ENCODE peak calls at places on chromosomes 13 and 19, in nine cellular contexts. L, Q, G, U, M, Z, S, W and J are unnamed samples.

GRCh38 chr19:52170304-52170703 is 1.1 kb downstream of the ZNF836 start:
- DNase-seq in M (no peak), Q (no peak), W (no peak), Z (no peak), L (no peak), G (no peak), U (no peak), S (no peak), J (no peak)

GRCh38 chr19:38011426-38011825 is 104.4 kb downstream of the SIPA1L3 start:
- DNase-seq in M (no peak), W (no peak), U (no peak), G (no peak), S (no peak), Q (no peak), Z (no peak), L (no peak), J (no peak)

GRCh38 chr19:2722541-2723344 is 1.6 kb upstream of the DIRAS1 start:
- DNase-seq in Q (no peak), Z (peak), U (peak), M (peak), G (peak), L (peak), S (peak), W (no peak), J (no peak)

GRCh38 chr13:102839462-102839861 is 6.4 kb upstream of the ERCC5 start:
- DNase-seq in Z (no peak), M (no peak), Q (no peak), L (no peak), W (no peak), S (peak), U (no peak), G (no peak), J (no peak)

GRCh38 chr13:46352810-46353209 is 34.2 kb downstream of the RUBCNL start:
- DNase-seq in S (no peak), L (peak), G (no peak), Z (peak), W (no peak), M (no peak), U (no peak), Q (no peak), J (no peak)

GRCh38 chr19:39193785-39194184 is 3.0 kb upstream of the NCCRP1 start:
- DNase-seq in Z (peak), Q (no peak), M (no peak), G (no peak), L (no peak), S (no peak), W (no peak), U (no peak), J (no peak)

GRCh38 chr13:114212096-114212495 is 22.6 kb upstream of the CDC16 start:
- DNase-seq in M (no peak), W (no peak), Z (no peak), L (no peak), U (peak), Q (no peak), G (peak), S (no peak), J (no peak)

GRCh38 chr13:62512194-62513141 is 1096.8 kb upstream of the PCDH20 start:
- DNase-seq in L (no peak), Z (peak), M (no peak), W (no peak), U (peak), Q (no peak), S (no peak), G (peak), J (no peak)

GRCh38 chr13:51912091-51912490 is 50.3 kb downstream of the CCDC70 start:
- DNase-seq in G (no peak), Z (peak), U (peak), Q (peak), S (no peak), L (no peak), W (peak), M (no peak), J (peak)

GRCh38 chr13:30905932-30906383 is at the start of gene MEDAG:
- DNase-seq in G (peak), W (no peak), L (peak), U (peak), M (peak), Q (peak), Z (peak), S (peak), J (no peak)

GRCh38 chr19:51546650-51547396 is 15.4 kb upstream of the SIGLEC6 start:
- DNase-seq in Z (no peak), S (peak), M (no peak), W (no peak), G (no peak), Q (no peak), U (no peak), L (no peak), J (no peak)

GRCh38 chr19:19040417-19040816 is 7.0 kb downstream of the ARMC6 start:
- DNase-seq in Z (peak), S (peak), U (peak), G (peak), M (no peak), L (peak), W (peak), Q (no peak), J (peak)

GRCh38 chr19:34276614-34277013 is 22.3 kb downstream of the GARRE1 start:
- DNase-seq in U (no peak), Q (no peak), S (no peak), W (no peak), G (no peak), Z (peak), L (no peak), M (no peak), J (no peak)

GRCh38 chr19:29495971-29496441 is 29.8 kb upstream of the VSTM2B start:
- DNase-seq in U (no peak), G (no peak), M (no peak), S (no peak), Z (no peak), L (no peak), W (no peak), Q (no peak), J (no peak)

GRCh38 chr13:29640665-29641064 is 45.2 kb upstream of the SLC7A1 start:
- DNase-seq in Z (no peak), Q (no peak), U (no peak), G (no peak), M (no peak), L (no peak), S (no peak), W (no peak), J (no peak)

GRCh38 chr13:51793570-51794273 is 10.2 kb downstream of the DHRS12 start:
- DNase-seq in L (no peak), G (peak), W (no peak), U (peak), Z (peak), M (no peak), Q (no peak), S (peak), J (no peak)

GRCh38 chr19:29667941-29668340 is 2.7 kb downstream of the PLEKHF1 start:
- DNase-seq in Q (no peak), G (no peak), S (no peak), M (no peak), U (no peak), Z (no peak), W (no peak), L (no peak), J (no peak)

GRCh38 chr19:48963371-48964204 is 1.5 kb upstream of the FTL start:
- DNase-seq in L (peak), W (peak), U (peak), M (peak), Q (no peak), G (peak), Z (peak), S (peak), J (no peak)

GRCh38 chr13:80337011-80337688 is 3.8 kb downstream of the SPRY2 start:
- DNase-seq in L (no peak), S (peak), M (peak), G (peak), W (peak), Z (no peak), Q (no peak), U (peak), J (no peak)

GRCh38 chr13:76472916-76473315 is 413.3 kb downstream of the KCTD12 start:
- DNase-seq in Q (no peak), G (no peak), L (no peak), Z (no peak), M (no peak), S (no peak), U (no peak), W (no peak), J (no peak)

GRCh38 chr13:37615271-37615670 is 16.7 kb upstream of the POSTN start:
- DNase-seq in U (peak), G (no peak), W (no peak), L (no peak), Z (no peak), S (no peak), Q (no peak), M (no peak), J (no peak)

GRCh38 chr19:1167687-1168561 is 6.1 kb downstream of the SBNO2 start:
- DNase-seq in L (no peak), Z (no peak), G (no peak), Q (peak), S (no peak), U (peak), W (no peak), M (peak), J (no peak)
- H3K4me3 ChIP-seq in L (peak), Z (no peak), G (peak), Q (peak), S (peak), U (peak), W (no peak), M (peak), J (peak)

GRCh38 chr13:48078251-48078656 is 16.6 kb downstream of the MED4 start:
- DNase-seq in Q (no peak), G (no peak), S (no peak), Z (no peak), L (no peak), M (no peak), U (peak), W (no peak), J (no peak)
- H3K4me3 ChIP-seq in Q (no peak), G (no peak), S (no peak), Z (no peak), L (no peak), M (no peak), U (no peak), W (no peak), J (no peak)

GRCh38 chr13:23609414-23610186 is 39.4 kb downstream of the TNFRSF19 start:
- DNase-seq in S (peak), Q (no peak), M (no peak), G (peak), L (peak), W (peak), Z (no peak), U (peak), J (peak)
- H3K4me3 ChIP-seq in S (no peak), Q (peak), M (no peak), G (peak), L (peak), W (no peak), Z (no peak), U (no peak), J (no peak)

DNA sequence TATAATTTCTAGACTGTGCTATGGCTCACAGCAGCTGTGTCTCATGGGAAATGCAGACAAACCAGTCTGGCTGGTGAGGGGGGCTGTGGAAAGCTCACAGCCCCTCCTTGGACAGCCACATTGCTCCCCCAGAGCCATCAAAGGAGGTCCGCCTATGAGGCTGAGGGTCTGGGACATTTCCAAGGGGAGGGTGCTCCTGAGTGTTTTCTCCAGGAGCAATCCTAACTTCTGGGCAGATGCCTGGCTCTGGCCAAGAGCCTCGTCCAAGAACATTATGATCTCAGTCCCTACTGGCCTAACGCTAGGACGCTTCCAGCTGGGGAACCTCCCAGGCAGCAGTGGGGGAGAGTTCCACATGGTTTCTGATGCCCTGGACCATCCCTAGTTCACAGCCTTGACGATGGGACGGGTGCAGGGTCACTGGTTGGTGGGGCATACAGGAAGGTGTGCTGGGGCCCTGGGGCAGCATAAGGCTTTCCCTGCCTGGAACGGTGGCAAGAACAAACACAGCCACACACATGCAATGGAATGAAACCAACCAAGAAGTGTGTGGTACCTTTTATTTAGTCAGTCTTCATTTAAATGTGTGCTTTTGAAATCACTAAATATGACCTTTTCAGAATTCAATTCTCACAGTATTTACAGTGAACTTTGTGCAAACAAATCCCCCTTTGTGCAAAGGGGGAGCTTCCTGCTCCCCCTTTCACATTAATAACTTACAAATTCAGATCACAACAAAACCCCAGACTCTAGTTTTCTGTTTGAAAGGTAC is 60.6 kb downstream of the CDADC1 start:
- DNase-seq in G (peak), U (peak), L (peak), S (peak), Z (peak), M (no peak), W (peak), Q (peak), J (peak)
- H3K4me3 ChIP-seq in G (no peak), U (no peak), L (no peak), S (peak), Z (no peak), M (no peak), W (no peak), Q (no peak), J (no peak)

GRCh38 chr19:497861-498590 is 1.7 kb downstream of the MADCAM1 start:
- DNase-seq in W (no peak), M (peak), U (no peak), S (no peak), Z (no peak), L (no peak), Q (no peak), G (no peak), J (no peak)
- H3K4me3 ChIP-seq in W (peak), M (no peak), U (no peak), S (no peak), Z (no peak), L (no peak), Q (peak), G (no peak), J (no peak)

GRCh38 chr13:27918041-27918917 is 1.5 kb upstream of the PDX1 start:
- DNase-seq in U (no peak), W (no peak), Q (no peak), L (no peak), G (no peak), S (no peak), M (peak), Z (peak), J (no peak)

GRCh38 chr13:27920677-27921420 is 1.0 kb downstream of the PDX1 start:
- DNase-seq in W (no peak), M (peak), S (peak), Q (no peak), U (peak), L (no peak), G (peak), Z (no peak), J (no peak)

GRCh38 chr13:27918918-27919255 is 913 bp upstream of the PDX1 start:
- DNase-seq in S (no peak), U (no peak), W (no peak), L (no peak), Q (no peak), Z (no peak), M (no peak), G (no peak), J (no peak)

GRCh38 chr13:27919934-27920676 is at the start of gene PDX1:
- DNase-seq in W (no peak), S (no peak), U (peak), M (peak), L (no peak), G (no peak), Z (no peak), Q (no peak), J (no peak)

GRCh38 chr13:27919299-27919933 is 384 bp upstream of the PDX1 start:
- DNase-seq in L (no peak), S (no peak), W (no peak), U (no peak), G (no peak), M (no peak), Q (no peak), Z (peak), J (no peak)
- H3K4me3 ChIP-seq in L (peak), S (no peak), W (no peak), U (no peak), G (no peak), M (peak), Q (peak), Z (no peak), J (peak)

DNA sequence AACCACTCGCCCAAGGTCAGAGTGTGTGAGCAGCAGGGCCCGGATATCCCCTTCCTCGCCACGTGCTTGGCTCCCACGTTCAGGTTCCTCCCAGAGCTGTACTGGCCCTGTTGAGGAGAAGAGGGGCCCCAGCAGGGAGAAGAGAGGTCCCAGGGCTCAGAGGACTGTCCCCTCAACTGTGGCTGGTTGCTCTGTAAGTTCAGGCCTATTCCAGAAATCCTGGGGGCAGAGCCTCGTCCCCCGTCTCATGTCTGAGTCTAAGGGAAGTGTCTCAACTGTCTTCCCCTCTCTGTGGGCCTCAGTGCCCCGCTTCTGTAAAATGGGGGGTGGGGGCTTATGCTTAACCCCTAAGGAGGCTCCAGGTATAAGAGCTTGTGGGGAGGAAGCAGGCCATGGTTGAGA is 3.9 kb downstream of the PPP5C start:
- DNase-seq in Z (peak), G (no peak), M (no peak), W (no peak), L (no peak), Q (no peak), U (no peak), S (no peak), J (no peak)
- H3K4me3 ChIP-seq in Z (no peak), G (no peak), M (no peak), W (no peak), L (no peak), Q (no peak), U (no peak), S (no peak), J (no peak)

GRCh38 chr19:41527079-41527478 is 48.9 kb upstream of the CEACAM21 start:
- DNase-seq in W (no peak), M (no peak), U (no peak), L (no peak), S (no peak), Q (no peak), Z (no peak), G (no peak), J (no peak)

GRCh38 chr19:41518141-41518540 is 57.8 kb upstream of the CEACAM21 start:
- DNase-seq in Z (no peak), Q (no peak), S (no peak), M (no peak), U (no peak), G (no peak), W (no peak), L (no peak), J (no peak)

GRCh38 chr19:41521860-41522555 is 54.0 kb upstream of the CEACAM21 start:
- DNase-seq in S (no peak), U (no peak), L (no peak), Z (no peak), Q (no peak), G (no peak), M (peak), W (no peak), J (no peak)
- H3K4me3 ChIP-seq in S (no peak), U (no peak), L (peak), Z (no peak), Q (peak), G (no peak), M (peak), W (peak), J (no peak)

GRCh38 chr19:43910884-43911283 is 24.2 kb downstream of the ZNF45 start:
- DNase-seq in Q (no peak), U (no peak), L (no peak), W (no peak), M (no peak), G (no peak), Z (no peak), S (no peak), J (no peak)

GRCh38 chr19:43914051-43914450 is 21.0 kb downstream of the ZNF45 start:
- DNase-seq in L (no peak), Q (no peak), W (no peak), U (no peak), G (peak), M (no peak), Z (no peak), S (no peak), J (no peak)

GRCh38 chr19:43908659-43909058 is 26.4 kb downstream of the ZNF45 start:
- DNase-seq in U (no peak), Q (no peak), G (no peak), W (no peak), L (no peak), Z (no peak), M (no peak), S (no peak), J (no peak)

DNA sequence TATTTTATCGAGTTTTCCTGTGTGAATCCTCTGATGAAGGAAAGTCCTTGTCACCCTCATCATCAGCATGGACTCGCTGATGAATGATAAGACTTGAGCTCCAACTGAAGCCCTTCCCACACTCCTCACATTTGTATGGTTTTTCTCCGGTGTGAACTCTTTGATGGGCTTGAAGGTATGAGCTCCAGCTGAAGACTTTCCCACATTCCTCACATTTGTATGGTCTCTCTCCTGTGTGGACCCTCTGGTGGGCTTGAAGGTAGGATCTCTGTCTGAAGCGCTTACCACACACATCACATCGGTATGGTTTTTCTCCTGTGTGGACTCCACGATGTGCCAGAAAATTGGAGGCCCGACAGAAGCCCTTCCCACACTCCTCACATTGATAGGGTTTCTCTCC is 21.7 kb downstream of the ZNF45 start:
- DNase-seq in S (no peak), M (no peak), W (no peak), Z (no peak), L (no peak), U (no peak), Q (no peak), G (peak), J (no peak)
- H3K4me3 ChIP-seq in S (no peak), M (no peak), W (no peak), Z (no peak), L (no peak), U (no peak), Q (no peak), G (no peak), J (no peak)

GRCh38 chr19:954272-954671 is 28.4 kb downstream of the ARID3A start:
- DNase-seq in M (no peak), S (no peak), Q (no peak), U (no peak), L (no peak), Z (no peak), W (no peak), G (no peak), J (no peak)

GRCh38 chr19:952049-952679 is 26.3 kb downstream of the ARID3A start:
- DNase-seq in Z (no peak), M (no peak), G (no peak), Q (no peak), W (no peak), S (no peak), U (no peak), L (no peak), J (no peak)

GRCh38 chr19:953501-954271 is 27.9 kb downstream of the ARID3A start:
- DNase-seq in Z (no peak), M (no peak), G (no peak), L (no peak), S (no peak), W (no peak), Q (no peak), U (no peak), J (no peak)

GRCh38 chr19:954672-955494 is 29.0 kb downstream of the ARID3A start:
- DNase-seq in M (peak), L (no peak), U (no peak), W (no peak), Q (no peak), Z (no peak), G (no peak), S (no peak), J (no peak)

GRCh38 chr19:952680-953500 is 27.1 kb downstream of the ARID3A start:
- DNase-seq in S (no peak), M (peak), U (peak), L (no peak), G (no peak), Z (peak), W (peak), Q (no peak), J (peak)
- H3K4me3 ChIP-seq in S (no peak), M (peak), U (peak), L (peak), G (no peak), Z (no peak), W (peak), Q (peak), J (peak)